ENCODE peak calls at places on chromosomes 4 and X, in six cellular contexts. N is mesothelial cell of epicardium; A is progenitor cell of endocrine pancreas; G is endothelial cell; J is CD4-positive, alpha-beta T cell; F is WTC11. O is an unnamed sample.

GRCh38 chrX:9928083-9928482 is 39.1 kb upstream of the CLDN34 start:
- DNase-seq in N (no peak), A (no peak), G (no peak), J (no peak), F (peak; percentile 67), O (peak; percentile 58)

GRCh38 chr4:83387922-83388676 is 53.5 kb upstream of the HPSE start:
- DNase-seq in N (no peak), A (no peak), G (no peak), J (no peak), F (no peak), O (no peak)

GRCh38 chrX:124501566-124501965 is 155.2 kb downstream of the SH2D1A start:
- DNase-seq in N (no peak), A (no peak), G (no peak), J (no peak), F (no peak), O (no peak)

GRCh38 chr4:185589067-185589844 is 53.9 kb upstream of the PDLIM3 start:
- DNase-seq in N (no peak), A (no peak), G (no peak), J (no peak), F (no peak), O (no peak)

GRCh38 chr4:54227261-54228063 is 1.6 kb upstream of the PDGFRA start:
- DNase-seq in N (no peak), A (no peak), G (peak; percentile 47), J (no peak), F (peak; percentile 48), O (peak; percentile 35)

GRCh38 chr4:152817331-152817730 is 37.6 kb downstream of the ARFIP1 start:
- DNase-seq in N (no peak), A (no peak), G (no peak), J (no peak), F (no peak), O (no peak)

GRCh38 chr4:110347805-110348204 is 128.2 kb upstream of the ENPEP start:
- DNase-seq in N (no peak), A (no peak), G (no peak), J (no peak), F (no peak), O (no peak)

GRCh38 chr4:25799522-25799921 is 63.3 kb downstream of the SEL1L3 start:
- DNase-seq in N (no peak), A (no peak), G (no peak), J (no peak), F (no peak), O (no peak)

GRCh38 chr4:142559986-142560385 is 286.1 kb downstream of the INPP4B start:
- DNase-seq in N (no peak), A (no peak), G (no peak), J (no peak), F (no peak), O (no peak)

GRCh38 chr4:76881375-76881774 is 16.6 kb downstream of the SOWAHB start:
- DNase-seq in N (no peak), A (no peak), G (no peak), J (no peak), F (no peak), O (no peak)

GRCh38 chrX:29172880-29173279 is 585.6 kb downstream of the IL1RAPL1 start:
- DNase-seq in N (no peak), A (no peak), G (no peak), J (no peak), F (no peak), O (no peak)

GRCh38 chrX:65932173-65933084 is 107.5 kb downstream of the VSIG4 start:
- DNase-seq in N (no peak), A (no peak), G (no peak), J (no peak), F (peak; percentile 13), O (no peak)

GRCh38 chr4:87011340-87012034 is 76.7 kb downstream of the AFF1 start:
- DNase-seq in N (no peak), A (no peak), G (no peak), J (no peak), F (no peak), O (no peak)

GRCh38 chr4:27040351-27040750 is 179.7 kb downstream of the STIM2 start:
- DNase-seq in N (no peak), A (no peak), G (no peak), J (no peak), F (no peak), O (no peak)

GRCh38 chr4:89994176-89994873 is 99.7 kb downstream of the MMRN1 start:
- DNase-seq in N (no peak), A (no peak), G (no peak), J (no peak), F (no peak), O (no peak)

GRCh38 chrX:368811-369562 is 17.7 kb downstream of the PPP2R3B start:
- DNase-seq in N (no peak), A (no peak), G (no peak), J (no peak), F (no peak), O (no peak)

GRCh38 chr4:102438873-102439614 is 62.1 kb upstream of the NFKB1 start:
- DNase-seq in N (no peak), A (no peak), G (no peak), J (no peak), F (no peak), O (no peak)

GRCh38 chr4:119559044-119559647 is 69.5 kb downstream of the PDE5A start:
- DNase-seq in N (no peak), A (no peak), G (no peak), J (no peak), F (no peak), O (no peak)

GRCh38 chrX:87409113-87409841 is 108.3 kb upstream of the KLHL4 start:
- DNase-seq in N (no peak), A (no peak), G (no peak), J (no peak), F (no peak), O (no peak)

GRCh38 chrX:39848900-39849299 is 248.9 kb downstream of the BCOR start:
- DNase-seq in N (no peak), A (no peak), G (no peak), J (no peak), F (no peak), O (no peak)

GRCh38 chrX:23434356-23434884 is 99.8 kb downstream of the PTCHD1 start:
- DNase-seq in N (no peak), A (no peak), G (no peak), J (no peak), F (no peak), O (no peak)

GRCh38 chr4:166594326-166594946 is 639.9 kb downstream of the SPOCK3 start:
- DNase-seq in N (no peak), A (peak; percentile 30), G (peak; percentile 53), J (no peak), F (peak; percentile 70), O (peak; percentile 25)

GRCh38 chrX:48025561-48025960 is 18.8 kb downstream of the SPACA5 start:
- DNase-seq in N (no peak), A (no peak), G (peak; percentile 36), J (peak; percentile 12), F (peak; percentile 35), O (peak; percentile 26)

GRCh38 chrX:33336783-33337182 is 125.4 kb upstream of the DMD start:
- DNase-seq in N (no peak), A (no peak), G (no peak), J (no peak), F (no peak), O (no peak)
- TF ChIP-seq CTCF in N (no peak), A (peak; percentile 62), G (no peak), J (no peak), F (no peak), O (no peak)

GRCh38 chr4:1814453-1814852 is 21.4 kb downstream of the FGFR3 start:
- DNase-seq in N (no peak), A (no peak), G (no peak), J (no peak), F (no peak), O (no peak)

GRCh38 chr4:1812720-1813119 is 19.6 kb downstream of the FGFR3 start:
- DNase-seq in N (no peak), A (no peak), G (no peak), J (no peak), F (no peak), O (no peak)

GRCh38 chr4:1813231-1813630 is 20.1 kb downstream of the FGFR3 start:
- DNase-seq in N (no peak), A (no peak), G (no peak), J (no peak), F (no peak), O (no peak)

GRCh38 chr4:1815096-1815996 is 22.3 kb downstream of the FGFR3 start:
- DNase-seq in N (no peak), A (no peak), G (no peak), J (no peak), F (no peak), O (no peak)

DNA sequence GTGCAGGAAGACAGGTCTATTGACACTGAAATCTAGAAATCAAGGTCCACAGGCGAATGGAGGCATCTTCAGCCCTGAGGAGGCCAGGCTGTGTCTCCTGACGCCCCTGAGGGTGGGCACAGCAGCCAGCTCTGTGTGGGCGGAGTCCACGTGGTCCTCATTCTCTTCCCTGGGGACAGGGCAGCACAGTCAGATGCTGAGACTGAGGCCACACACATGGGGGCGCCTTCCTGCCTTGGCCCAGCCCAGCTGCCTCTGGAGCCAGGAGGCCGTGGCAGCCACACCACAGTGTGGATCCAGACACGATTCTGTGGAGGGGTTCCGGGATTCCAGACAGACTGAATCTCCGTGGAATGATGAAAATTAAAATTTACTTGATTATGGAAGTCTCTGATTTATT is 20.8 kb downstream of the FGFR3 start:
- DNase-seq in N (no peak), A (no peak), G (no peak), J (no peak), F (no peak), O (no peak)
- TF ChIP-seq CTCF in N (no peak), A (no peak), G (no peak), J (no peak), F (no peak), O (no peak)

DNA sequence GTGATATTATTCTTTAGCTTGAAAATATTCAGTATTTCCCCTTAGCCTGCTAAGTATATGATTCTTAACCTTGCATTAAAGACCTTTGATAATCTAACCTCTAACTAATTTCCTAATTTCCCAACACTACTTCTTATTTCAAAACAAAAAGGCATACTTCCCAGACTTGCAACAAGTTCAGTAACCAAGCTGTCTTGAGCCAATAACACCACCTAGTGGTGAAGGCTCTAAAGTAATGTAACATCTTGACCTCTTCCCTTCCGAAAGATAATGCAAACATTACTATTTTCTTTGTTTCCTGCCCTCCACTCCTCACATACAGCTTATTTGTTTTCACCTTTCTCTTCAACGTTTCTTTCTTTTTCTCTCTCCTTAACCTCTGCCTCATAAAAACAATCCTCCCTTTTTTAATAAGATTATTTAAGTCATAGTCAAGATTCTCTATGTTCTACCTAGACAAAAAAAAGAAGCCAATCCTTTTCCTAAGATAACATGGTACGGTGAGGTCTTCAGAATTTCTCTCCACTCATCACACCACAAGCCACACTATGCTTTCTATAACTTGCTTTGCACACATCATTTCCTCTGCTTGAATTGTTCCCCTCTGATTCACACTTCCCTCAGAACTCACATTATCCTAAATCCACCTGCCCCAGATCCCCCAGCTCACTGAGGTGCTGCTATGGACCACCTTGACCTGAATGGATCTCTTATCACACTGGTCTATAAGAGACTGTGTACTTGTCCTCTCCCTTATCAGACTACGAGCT is 3.5 kb downstream of the FAT1 start:
- DNase-seq in N (no peak), A (no peak), G (peak; percentile 48), J (no peak), F (no peak), O (no peak)
- TF ChIP-seq CTCF in N (peak; percentile 42), A (peak; percentile 52), G (peak; percentile 69), J (no peak), F (peak; percentile 51), O (peak; percentile 70)

DNA sequence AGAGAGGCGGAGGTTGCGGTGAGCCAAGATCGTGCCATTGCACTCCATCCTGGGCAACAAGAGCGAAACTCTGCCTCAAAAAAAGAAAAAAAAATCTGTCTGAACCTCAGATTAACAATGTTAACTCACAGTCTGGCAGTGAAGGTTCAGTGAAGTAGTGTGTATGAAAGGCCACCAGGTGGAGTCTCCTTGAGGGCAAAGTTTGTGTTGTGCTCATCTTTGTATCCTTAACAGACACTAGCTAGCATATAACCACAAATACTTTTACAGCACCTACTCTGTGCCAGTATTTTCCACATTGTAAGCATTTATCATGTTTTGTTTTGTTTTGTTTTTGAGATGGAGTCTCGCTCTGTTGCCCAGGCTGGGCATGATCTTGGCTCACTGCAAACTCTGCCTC is 46.0 kb upstream of the MGST2 start:
- DNase-seq in N (no peak), A (no peak), G (no peak), J (no peak), F (no peak), O (no peak)
- TF ChIP-seq CTCF in N (peak; percentile 65), A (peak; percentile 66), G (peak; percentile 64), J (no peak), F (peak; percentile 40), O (peak; percentile 63)